ENCODE peak calls at places on chromosomes 6 and 20, in nine cellular contexts. One of them, this sample, is unnamed.

GRCh38 chr6:36616888-36617521 is 22.8 kb downstream of the SRSF3 start:
- DNase-seq in NCI-H1694 treated with DMSO at 0.1 percent for 48 hours: peak
- DNase-seq in naive thymus-derived CD4-positive, alpha-beta T cell: no peak
- DNase-seq in GM13977: no peak
- DNase-seq in activated T-helper 9 cell treated with anti-CD3 and anti-CD28 coated beads, Interleukin-2, amount 50 U/mL, for 16 hours: no peak
- DNase-seq in stimulated activated CD4-positive, alpha-beta T cell treated with anti-CD3 and anti-CD28 coated beads, Interleukin-1b, Interleukin-23, amount 100 ng/mL, for 24 hours: no peak
- DNase-seq in smooth muscle cell of the brain vasculature: no peak
- DNase-seq in heart right ventricle: no peak
- DNase-seq in NCI-H1436 treated with DMSO at 0.1 percent for 48 hours: no peak
- DNase-seq in this sample: peak

GRCh38 chr20:63055575-63056235 is 48.9 kb upstream of the BHLHE23 start:
- DNase-seq in activated T-helper 9 cell treated with anti-CD3 and anti-CD28 coated beads, Interleukin-2, amount 50 U/mL, for 16 hours: no peak
- DNase-seq in NCI-H1694 treated with DMSO at 0.1 percent for 48 hours: no peak
- DNase-seq in heart right ventricle: no peak
- DNase-seq in NCI-H1436 treated with DMSO at 0.1 percent for 48 hours: no peak
- DNase-seq in GM13977: no peak
- DNase-seq in smooth muscle cell of the brain vasculature: no peak
- DNase-seq in stimulated activated CD4-positive, alpha-beta T cell treated with anti-CD3 and anti-CD28 coated beads, Interleukin-1b, Interleukin-23, amount 100 ng/mL, for 24 hours: no peak
- DNase-seq in naive thymus-derived CD4-positive, alpha-beta T cell: no peak
- DNase-seq in this sample: peak

GRCh38 chr20:4161447-4162251 is 146.3 kb upstream of the RNF24 start:
- DNase-seq in heart right ventricle: no peak
- DNase-seq in smooth muscle cell of the brain vasculature: no peak
- DNase-seq in naive thymus-derived CD4-positive, alpha-beta T cell: no peak
- DNase-seq in GM13977: no peak
- DNase-seq in activated T-helper 9 cell treated with anti-CD3 and anti-CD28 coated beads, Interleukin-2, amount 50 U/mL, for 16 hours: no peak
- DNase-seq in stimulated activated CD4-positive, alpha-beta T cell treated with anti-CD3 and anti-CD28 coated beads, Interleukin-1b, Interleukin-23, amount 100 ng/mL, for 24 hours: no peak
- DNase-seq in NCI-H1436 treated with DMSO at 0.1 percent for 48 hours: no peak
- DNase-seq in NCI-H1694 treated with DMSO at 0.1 percent for 48 hours: no peak
- DNase-seq in this sample: no peak

GRCh38 chr6:170439366-170440351 is 113.4 kb downstream of the PSMB1 start:
- DNase-seq in NCI-H1694 treated with DMSO at 0.1 percent for 48 hours: no peak
- DNase-seq in stimulated activated CD4-positive, alpha-beta T cell treated with anti-CD3 and anti-CD28 coated beads, Interleukin-1b, Interleukin-23, amount 100 ng/mL, for 24 hours: no peak
- DNase-seq in heart right ventricle: no peak
- DNase-seq in smooth muscle cell of the brain vasculature: no peak
- DNase-seq in activated T-helper 9 cell treated with anti-CD3 and anti-CD28 coated beads, Interleukin-2, amount 50 U/mL, for 16 hours: no peak
- DNase-seq in naive thymus-derived CD4-positive, alpha-beta T cell: no peak
- DNase-seq in NCI-H1436 treated with DMSO at 0.1 percent for 48 hours: no peak
- DNase-seq in GM13977: no peak
- DNase-seq in this sample: no peak

GRCh38 chr6:158185729-158186456 is 17.7 kb downstream of the GTF2H5 start:
- DNase-seq in GM13977: no peak
- DNase-seq in smooth muscle cell of the brain vasculature: no peak
- DNase-seq in stimulated activated CD4-positive, alpha-beta T cell treated with anti-CD3 and anti-CD28 coated beads, Interleukin-1b, Interleukin-23, amount 100 ng/mL, for 24 hours: no peak
- DNase-seq in naive thymus-derived CD4-positive, alpha-beta T cell: no peak
- DNase-seq in NCI-H1694 treated with DMSO at 0.1 percent for 48 hours: no peak
- DNase-seq in activated T-helper 9 cell treated with anti-CD3 and anti-CD28 coated beads, Interleukin-2, amount 50 U/mL, for 16 hours: no peak
- DNase-seq in heart right ventricle: no peak
- DNase-seq in NCI-H1436 treated with DMSO at 0.1 percent for 48 hours: no peak
- DNase-seq in this sample: no peak

GRCh38 chr6:137145421-137145820 is 28.0 kb downstream of the IL22RA2 start:
- DNase-seq in NCI-H1436 treated with DMSO at 0.1 percent for 48 hours: no peak
- DNase-seq in naive thymus-derived CD4-positive, alpha-beta T cell: no peak
- DNase-seq in smooth muscle cell of the brain vasculature: no peak
- DNase-seq in NCI-H1694 treated with DMSO at 0.1 percent for 48 hours: no peak
- DNase-seq in GM13977: no peak
- DNase-seq in stimulated activated CD4-positive, alpha-beta T cell treated with anti-CD3 and anti-CD28 coated beads, Interleukin-1b, Interleukin-23, amount 100 ng/mL, for 24 hours: no peak
- DNase-seq in heart right ventricle: no peak
- DNase-seq in activated T-helper 9 cell treated with anti-CD3 and anti-CD28 coated beads, Interleukin-2, amount 50 U/mL, for 16 hours: no peak
- DNase-seq in this sample: no peak

GRCh38 chr6:142331075-142331551 is 29.3 kb downstream of the ADGRG6 start:
- DNase-seq in activated T-helper 9 cell treated with anti-CD3 and anti-CD28 coated beads, Interleukin-2, amount 50 U/mL, for 16 hours: no peak
- DNase-seq in NCI-H1694 treated with DMSO at 0.1 percent for 48 hours: no peak
- DNase-seq in smooth muscle cell of the brain vasculature: no peak
- DNase-seq in NCI-H1436 treated with DMSO at 0.1 percent for 48 hours: no peak
- DNase-seq in naive thymus-derived CD4-positive, alpha-beta T cell: peak
- DNase-seq in GM13977: no peak
- DNase-seq in stimulated activated CD4-positive, alpha-beta T cell treated with anti-CD3 and anti-CD28 coated beads, Interleukin-1b, Interleukin-23, amount 100 ng/mL, for 24 hours: no peak
- DNase-seq in heart right ventricle: no peak
- DNase-seq in this sample: no peak

GRCh38 chr20:44761423-44761822 is 15.8 kb downstream of the KCNK15 start:
- DNase-seq in GM13977: no peak
- DNase-seq in smooth muscle cell of the brain vasculature: no peak
- DNase-seq in NCI-H1436 treated with DMSO at 0.1 percent for 48 hours: no peak
- DNase-seq in stimulated activated CD4-positive, alpha-beta T cell treated with anti-CD3 and anti-CD28 coated beads, Interleukin-1b, Interleukin-23, amount 100 ng/mL, for 24 hours: no peak
- DNase-seq in naive thymus-derived CD4-positive, alpha-beta T cell: no peak
- DNase-seq in heart right ventricle: no peak
- DNase-seq in NCI-H1694 treated with DMSO at 0.1 percent for 48 hours: no peak
- DNase-seq in activated T-helper 9 cell treated with anti-CD3 and anti-CD28 coated beads, Interleukin-2, amount 50 U/mL, for 16 hours: no peak
- DNase-seq in this sample: no peak

GRCh38 chr20:31663838-31664695 is 26.4 kb downstream of the COX4I2 start:
- DNase-seq in activated T-helper 9 cell treated with anti-CD3 and anti-CD28 coated beads, Interleukin-2, amount 50 U/mL, for 16 hours: no peak
- DNase-seq in smooth muscle cell of the brain vasculature: no peak
- DNase-seq in naive thymus-derived CD4-positive, alpha-beta T cell: no peak
- DNase-seq in stimulated activated CD4-positive, alpha-beta T cell treated with anti-CD3 and anti-CD28 coated beads, Interleukin-1b, Interleukin-23, amount 100 ng/mL, for 24 hours: no peak
- DNase-seq in NCI-H1436 treated with DMSO at 0.1 percent for 48 hours: no peak
- DNase-seq in NCI-H1694 treated with DMSO at 0.1 percent for 48 hours: no peak
- DNase-seq in heart right ventricle: no peak
- DNase-seq in GM13977: no peak
- DNase-seq in this sample: no peak

GRCh38 chr20:36408219-36408618 is 102.1 kb downstream of the DLGAP4 start:
- DNase-seq in NCI-H1694 treated with DMSO at 0.1 percent for 48 hours: no peak
- DNase-seq in NCI-H1436 treated with DMSO at 0.1 percent for 48 hours: no peak
- DNase-seq in stimulated activated CD4-positive, alpha-beta T cell treated with anti-CD3 and anti-CD28 coated beads, Interleukin-1b, Interleukin-23, amount 100 ng/mL, for 24 hours: no peak
- DNase-seq in naive thymus-derived CD4-positive, alpha-beta T cell: no peak
- DNase-seq in heart right ventricle: no peak
- DNase-seq in smooth muscle cell of the brain vasculature: no peak
- DNase-seq in GM13977: no peak
- DNase-seq in activated T-helper 9 cell treated with anti-CD3 and anti-CD28 coated beads, Interleukin-2, amount 50 U/mL, for 16 hours: no peak
- DNase-seq in this sample: no peak

GRCh38 chr20:9409352-9409751 is 105.0 kb upstream of the LAMP5 start:
- DNase-seq in smooth muscle cell of the brain vasculature: no peak
- DNase-seq in NCI-H1436 treated with DMSO at 0.1 percent for 48 hours: no peak
- DNase-seq in GM13977: no peak
- DNase-seq in heart right ventricle: no peak
- DNase-seq in naive thymus-derived CD4-positive, alpha-beta T cell: no peak
- DNase-seq in activated T-helper 9 cell treated with anti-CD3 and anti-CD28 coated beads, Interleukin-2, amount 50 U/mL, for 16 hours: no peak
- DNase-seq in NCI-H1694 treated with DMSO at 0.1 percent for 48 hours: no peak
- DNase-seq in stimulated activated CD4-positive, alpha-beta T cell treated with anti-CD3 and anti-CD28 coated beads, Interleukin-1b, Interleukin-23, amount 100 ng/mL, for 24 hours: no peak
- DNase-seq in this sample: no peak

GRCh38 chr6:39317256-39317655 is 3.0 kb upstream of the KCNK17 start:
- DNase-seq in activated T-helper 9 cell treated with anti-CD3 and anti-CD28 coated beads, Interleukin-2, amount 50 U/mL, for 16 hours: no peak
- DNase-seq in NCI-H1436 treated with DMSO at 0.1 percent for 48 hours: no peak
- DNase-seq in heart right ventricle: no peak
- DNase-seq in stimulated activated CD4-positive, alpha-beta T cell treated with anti-CD3 and anti-CD28 coated beads, Interleukin-1b, Interleukin-23, amount 100 ng/mL, for 24 hours: no peak
- DNase-seq in smooth muscle cell of the brain vasculature: no peak
- DNase-seq in NCI-H1694 treated with DMSO at 0.1 percent for 48 hours: no peak
- DNase-seq in naive thymus-derived CD4-positive, alpha-beta T cell: no peak
- DNase-seq in GM13977: no peak
- DNase-seq in this sample: no peak

GRCh38 chr6:46651766-46652165 is 852 bp downstream of the CYP39A1 start:
- DNase-seq in NCI-H1436 treated with DMSO at 0.1 percent for 48 hours: no peak
- DNase-seq in smooth muscle cell of the brain vasculature: no peak
- DNase-seq in naive thymus-derived CD4-positive, alpha-beta T cell: no peak
- DNase-seq in NCI-H1694 treated with DMSO at 0.1 percent for 48 hours: no peak
- DNase-seq in activated T-helper 9 cell treated with anti-CD3 and anti-CD28 coated beads, Interleukin-2, amount 50 U/mL, for 16 hours: no peak
- DNase-seq in GM13977: no peak
- DNase-seq in stimulated activated CD4-positive, alpha-beta T cell treated with anti-CD3 and anti-CD28 coated beads, Interleukin-1b, Interleukin-23, amount 100 ng/mL, for 24 hours: no peak
- DNase-seq in heart right ventricle: no peak
- DNase-seq in this sample: no peak

GRCh38 chr6:157954150-157955117 is 27.2 kb upstream of the SYNJ2 start:
- DNase-seq in heart right ventricle: no peak
- DNase-seq in activated T-helper 9 cell treated with anti-CD3 and anti-CD28 coated beads, Interleukin-2, amount 50 U/mL, for 16 hours: no peak
- DNase-seq in NCI-H1436 treated with DMSO at 0.1 percent for 48 hours: no peak
- DNase-seq in smooth muscle cell of the brain vasculature: no peak
- DNase-seq in naive thymus-derived CD4-positive, alpha-beta T cell: no peak
- DNase-seq in GM13977: no peak
- DNase-seq in NCI-H1694 treated with DMSO at 0.1 percent for 48 hours: no peak
- DNase-seq in stimulated activated CD4-positive, alpha-beta T cell treated with anti-CD3 and anti-CD28 coated beads, Interleukin-1b, Interleukin-23, amount 100 ng/mL, for 24 hours: no peak
- DNase-seq in this sample: no peak

GRCh38 chr6:105879902-105880547 is 206.1 kb upstream of the PRDM1 start:
- DNase-seq in NCI-H1694 treated with DMSO at 0.1 percent for 48 hours: no peak
- DNase-seq in smooth muscle cell of the brain vasculature: no peak
- DNase-seq in activated T-helper 9 cell treated with anti-CD3 and anti-CD28 coated beads, Interleukin-2, amount 50 U/mL, for 16 hours: no peak
- DNase-seq in GM13977: no peak
- DNase-seq in NCI-H1436 treated with DMSO at 0.1 percent for 48 hours: no peak
- DNase-seq in heart right ventricle: no peak
- DNase-seq in naive thymus-derived CD4-positive, alpha-beta T cell: no peak
- DNase-seq in stimulated activated CD4-positive, alpha-beta T cell treated with anti-CD3 and anti-CD28 coated beads, Interleukin-1b, Interleukin-23, amount 100 ng/mL, for 24 hours: no peak
- DNase-seq in this sample: no peak

GRCh38 chr20:63896136-63896890 is 1.4 kb downstream of the DNAJC5 start:
- DNase-seq in NCI-H1694 treated with DMSO at 0.1 percent for 48 hours: no peak
- DNase-seq in naive thymus-derived CD4-positive, alpha-beta T cell: no peak
- DNase-seq in activated T-helper 9 cell treated with anti-CD3 and anti-CD28 coated beads, Interleukin-2, amount 50 U/mL, for 16 hours: peak
- DNase-seq in GM13977: peak
- DNase-seq in NCI-H1436 treated with DMSO at 0.1 percent for 48 hours: no peak
- DNase-seq in heart right ventricle: peak
- DNase-seq in smooth muscle cell of the brain vasculature: no peak
- DNase-seq in stimulated activated CD4-positive, alpha-beta T cell treated with anti-CD3 and anti-CD28 coated beads, Interleukin-1b, Interleukin-23, amount 100 ng/mL, for 24 hours: no peak
- DNase-seq in this sample: peak

GRCh38 chr6:45586216-45587171 is 208.8 kb upstream of the SUPT3H start:
- DNase-seq in stimulated activated CD4-positive, alpha-beta T cell treated with anti-CD3 and anti-CD28 coated beads, Interleukin-1b, Interleukin-23, amount 100 ng/mL, for 24 hours: no peak
- DNase-seq in heart right ventricle: no peak
- DNase-seq in NCI-H1436 treated with DMSO at 0.1 percent for 48 hours: no peak
- DNase-seq in GM13977: no peak
- DNase-seq in activated T-helper 9 cell treated with anti-CD3 and anti-CD28 coated beads, Interleukin-2, amount 50 U/mL, for 16 hours: peak
- DNase-seq in smooth muscle cell of the brain vasculature: no peak
- DNase-seq in naive thymus-derived CD4-positive, alpha-beta T cell: peak
- DNase-seq in NCI-H1694 treated with DMSO at 0.1 percent for 48 hours: no peak
- DNase-seq in this sample: no peak

GRCh38 chr20:36569847-36570429 is 3.5 kb upstream of the TGIF2 start:
- DNase-seq in NCI-H1436 treated with DMSO at 0.1 percent for 48 hours: no peak
- DNase-seq in activated T-helper 9 cell treated with anti-CD3 and anti-CD28 coated beads, Interleukin-2, amount 50 U/mL, for 16 hours: no peak
- DNase-seq in stimulated activated CD4-positive, alpha-beta T cell treated with anti-CD3 and anti-CD28 coated beads, Interleukin-1b, Interleukin-23, amount 100 ng/mL, for 24 hours: no peak
- DNase-seq in NCI-H1694 treated with DMSO at 0.1 percent for 48 hours: no peak
- DNase-seq in smooth muscle cell of the brain vasculature: no peak
- DNase-seq in GM13977: no peak
- DNase-seq in naive thymus-derived CD4-positive, alpha-beta T cell: no peak
- DNase-seq in heart right ventricle: no peak
- DNase-seq in this sample: no peak

GRCh38 chr6:156111913-156112312 is 656.3 kb upstream of the NOX3 start:
- DNase-seq in heart right ventricle: no peak
- DNase-seq in smooth muscle cell of the brain vasculature: no peak
- DNase-seq in NCI-H1436 treated with DMSO at 0.1 percent for 48 hours: no peak
- DNase-seq in GM13977: no peak
- DNase-seq in activated T-helper 9 cell treated with anti-CD3 and anti-CD28 coated beads, Interleukin-2, amount 50 U/mL, for 16 hours: no peak
- DNase-seq in stimulated activated CD4-positive, alpha-beta T cell treated with anti-CD3 and anti-CD28 coated beads, Interleukin-1b, Interleukin-23, amount 100 ng/mL, for 24 hours: no peak
- DNase-seq in NCI-H1694 treated with DMSO at 0.1 percent for 48 hours: peak
- DNase-seq in naive thymus-derived CD4-positive, alpha-beta T cell: no peak
- DNase-seq in this sample: peak

GRCh38 chr6:71675386-71675785 is 211.0 kb upstream of the RIMS1 start:
- DNase-seq in stimulated activated CD4-positive, alpha-beta T cell treated with anti-CD3 and anti-CD28 coated beads, Interleukin-1b, Interleukin-23, amount 100 ng/mL, for 24 hours: no peak
- DNase-seq in smooth muscle cell of the brain vasculature: no peak
- DNase-seq in activated T-helper 9 cell treated with anti-CD3 and anti-CD28 coated beads, Interleukin-2, amount 50 U/mL, for 16 hours: no peak
- DNase-seq in GM13977: no peak
- DNase-seq in NCI-H1436 treated with DMSO at 0.1 percent for 48 hours: no peak
- DNase-seq in naive thymus-derived CD4-positive, alpha-beta T cell: no peak
- DNase-seq in NCI-H1694 treated with DMSO at 0.1 percent for 48 hours: no peak
- DNase-seq in heart right ventricle: no peak
- DNase-seq in this sample: no peak

GRCh38 chr20:35329435-35330139 is 37.4 kb upstream of the FAM83C start:
- DNase-seq in stimulated activated CD4-positive, alpha-beta T cell treated with anti-CD3 and anti-CD28 coated beads, Interleukin-1b, Interleukin-23, amount 100 ng/mL, for 24 hours: no peak
- DNase-seq in NCI-H1436 treated with DMSO at 0.1 percent for 48 hours: no peak
- DNase-seq in smooth muscle cell of the brain vasculature: no peak
- DNase-seq in naive thymus-derived CD4-positive, alpha-beta T cell: peak
- DNase-seq in activated T-helper 9 cell treated with anti-CD3 and anti-CD28 coated beads, Interleukin-2, amount 50 U/mL, for 16 hours: peak
- DNase-seq in NCI-H1694 treated with DMSO at 0.1 percent for 48 hours: peak
- DNase-seq in heart right ventricle: no peak
- DNase-seq in GM13977: peak
- DNase-seq in this sample: no peak

GRCh38 chr20:13231031-13231752 is 10.1 kb downstream of the ISM1 start:
- DNase-seq in heart right ventricle: no peak
- DNase-seq in NCI-H1436 treated with DMSO at 0.1 percent for 48 hours: no peak
- DNase-seq in activated T-helper 9 cell treated with anti-CD3 and anti-CD28 coated beads, Interleukin-2, amount 50 U/mL, for 16 hours: no peak
- DNase-seq in NCI-H1694 treated with DMSO at 0.1 percent for 48 hours: no peak
- DNase-seq in GM13977: no peak
- DNase-seq in stimulated activated CD4-positive, alpha-beta T cell treated with anti-CD3 and anti-CD28 coated beads, Interleukin-1b, Interleukin-23, amount 100 ng/mL, for 24 hours: no peak
- DNase-seq in smooth muscle cell of the brain vasculature: peak
- DNase-seq in naive thymus-derived CD4-positive, alpha-beta T cell: peak
- DNase-seq in this sample: no peak

GRCh38 chr6:11434565-11435326 is 102.8 kb upstream of the TMEM170B start:
- DNase-seq in naive thymus-derived CD4-positive, alpha-beta T cell: no peak
- DNase-seq in NCI-H1436 treated with DMSO at 0.1 percent for 48 hours: no peak
- DNase-seq in smooth muscle cell of the brain vasculature: no peak
- DNase-seq in activated T-helper 9 cell treated with anti-CD3 and anti-CD28 coated beads, Interleukin-2, amount 50 U/mL, for 16 hours: no peak
- DNase-seq in stimulated activated CD4-positive, alpha-beta T cell treated with anti-CD3 and anti-CD28 coated beads, Interleukin-1b, Interleukin-23, amount 100 ng/mL, for 24 hours: no peak
- DNase-seq in heart right ventricle: no peak
- DNase-seq in NCI-H1694 treated with DMSO at 0.1 percent for 48 hours: no peak
- DNase-seq in GM13977: no peak
- DNase-seq in this sample: no peak

GRCh38 chr6:85364354-85364753 is 85.5 kb upstream of the NT5E start:
- DNase-seq in naive thymus-derived CD4-positive, alpha-beta T cell: no peak
- DNase-seq in activated T-helper 9 cell treated with anti-CD3 and anti-CD28 coated beads, Interleukin-2, amount 50 U/mL, for 16 hours: no peak
- DNase-seq in heart right ventricle: no peak
- DNase-seq in NCI-H1694 treated with DMSO at 0.1 percent for 48 hours: no peak
- DNase-seq in stimulated activated CD4-positive, alpha-beta T cell treated with anti-CD3 and anti-CD28 coated beads, Interleukin-1b, Interleukin-23, amount 100 ng/mL, for 24 hours: no peak
- DNase-seq in smooth muscle cell of the brain vasculature: no peak
- DNase-seq in GM13977: no peak
- DNase-seq in NCI-H1436 treated with DMSO at 0.1 percent for 48 hours: no peak
- DNase-seq in this sample: no peak

GRCh38 chr6:28254340-28254618 is 2.2 kb upstream of the ZKSCAN4 start:
- DNase-seq in naive thymus-derived CD4-positive, alpha-beta T cell: no peak
- DNase-seq in stimulated activated CD4-positive, alpha-beta T cell treated with anti-CD3 and anti-CD28 coated beads, Interleukin-1b, Interleukin-23, amount 100 ng/mL, for 24 hours: no peak
- DNase-seq in activated T-helper 9 cell treated with anti-CD3 and anti-CD28 coated beads, Interleukin-2, amount 50 U/mL, for 16 hours: no peak
- DNase-seq in GM13977: no peak
- DNase-seq in smooth muscle cell of the brain vasculature: no peak
- DNase-seq in NCI-H1694 treated with DMSO at 0.1 percent for 48 hours: no peak
- DNase-seq in NCI-H1436 treated with DMSO at 0.1 percent for 48 hours: no peak
- DNase-seq in heart right ventricle: no peak
- DNase-seq in this sample: no peak

GRCh38 chr6:121780325-121781313 is 345.2 kb downstream of the GJA1 start:
- DNase-seq in naive thymus-derived CD4-positive, alpha-beta T cell: no peak
- DNase-seq in GM13977: no peak
- DNase-seq in smooth muscle cell of the brain vasculature: no peak
- DNase-seq in activated T-helper 9 cell treated with anti-CD3 and anti-CD28 coated beads, Interleukin-2, amount 50 U/mL, for 16 hours: no peak
- DNase-seq in stimulated activated CD4-positive, alpha-beta T cell treated with anti-CD3 and anti-CD28 coated beads, Interleukin-1b, Interleukin-23, amount 100 ng/mL, for 24 hours: no peak
- DNase-seq in heart right ventricle: peak
- DNase-seq in NCI-H1436 treated with DMSO at 0.1 percent for 48 hours: no peak
- DNase-seq in NCI-H1694 treated with DMSO at 0.1 percent for 48 hours: no peak
- DNase-seq in this sample: peak

GRCh38 chr6:25311251-25311910 is 32.2 kb downstream of the CARMIL1 start:
- DNase-seq in activated T-helper 9 cell treated with anti-CD3 and anti-CD28 coated beads, Interleukin-2, amount 50 U/mL, for 16 hours: no peak
- DNase-seq in NCI-H1694 treated with DMSO at 0.1 percent for 48 hours: no peak
- DNase-seq in NCI-H1436 treated with DMSO at 0.1 percent for 48 hours: no peak
- DNase-seq in stimulated activated CD4-positive, alpha-beta T cell treated with anti-CD3 and anti-CD28 coated beads, Interleukin-1b, Interleukin-23, amount 100 ng/mL, for 24 hours: no peak
- DNase-seq in heart right ventricle: no peak
- DNase-seq in smooth muscle cell of the brain vasculature: no peak
- DNase-seq in GM13977: no peak
- DNase-seq in naive thymus-derived CD4-positive, alpha-beta T cell: no peak
- DNase-seq in this sample: no peak

GRCh38 chr20:23753589-23753988 is 2.9 kb upstream of the CST1 start:
- DNase-seq in NCI-H1436 treated with DMSO at 0.1 percent for 48 hours: no peak
- DNase-seq in GM13977: no peak
- DNase-seq in activated T-helper 9 cell treated with anti-CD3 and anti-CD28 coated beads, Interleukin-2, amount 50 U/mL, for 16 hours: no peak
- DNase-seq in smooth muscle cell of the brain vasculature: no peak
- DNase-seq in NCI-H1694 treated with DMSO at 0.1 percent for 48 hours: no peak
- DNase-seq in heart right ventricle: no peak
- DNase-seq in naive thymus-derived CD4-positive, alpha-beta T cell: no peak
- DNase-seq in stimulated activated CD4-positive, alpha-beta T cell treated with anti-CD3 and anti-CD28 coated beads, Interleukin-1b, Interleukin-23, amount 100 ng/mL, for 24 hours: no peak
- DNase-seq in this sample: no peak

GRCh38 chr20:37407573-37408002 is 61.6 kb downstream of the SRC start:
- DNase-seq in GM13977: no peak
- DNase-seq in stimulated activated CD4-positive, alpha-beta T cell treated with anti-CD3 and anti-CD28 coated beads, Interleukin-1b, Interleukin-23, amount 100 ng/mL, for 24 hours: no peak
- DNase-seq in activated T-helper 9 cell treated with anti-CD3 and anti-CD28 coated beads, Interleukin-2, amount 50 U/mL, for 16 hours: no peak
- DNase-seq in NCI-H1694 treated with DMSO at 0.1 percent for 48 hours: no peak
- DNase-seq in smooth muscle cell of the brain vasculature: no peak
- DNase-seq in NCI-H1436 treated with DMSO at 0.1 percent for 48 hours: no peak
- DNase-seq in naive thymus-derived CD4-positive, alpha-beta T cell: no peak
- DNase-seq in heart right ventricle: peak
- DNase-seq in this sample: peak

GRCh38 chr6:158002951-158003853 is 21.5 kb downstream of the SYNJ2 start:
- DNase-seq in NCI-H1436 treated with DMSO at 0.1 percent for 48 hours: no peak
- DNase-seq in activated T-helper 9 cell treated with anti-CD3 and anti-CD28 coated beads, Interleukin-2, amount 50 U/mL, for 16 hours: no peak
- DNase-seq in GM13977: no peak
- DNase-seq in NCI-H1694 treated with DMSO at 0.1 percent for 48 hours: no peak
- DNase-seq in heart right ventricle: peak
- DNase-seq in smooth muscle cell of the brain vasculature: no peak
- DNase-seq in naive thymus-derived CD4-positive, alpha-beta T cell: no peak
- DNase-seq in stimulated activated CD4-positive, alpha-beta T cell treated with anti-CD3 and anti-CD28 coated beads, Interleukin-1b, Interleukin-23, amount 100 ng/mL, for 24 hours: no peak
- DNase-seq in this sample: peak

GRCh38 chr6:162190936-162191335 is 536.6 kb downstream of the PRKN start:
- DNase-seq in NCI-H1694 treated with DMSO at 0.1 percent for 48 hours: no peak
- DNase-seq in activated T-helper 9 cell treated with anti-CD3 and anti-CD28 coated beads, Interleukin-2, amount 50 U/mL, for 16 hours: no peak
- DNase-seq in stimulated activated CD4-positive, alpha-beta T cell treated with anti-CD3 and anti-CD28 coated beads, Interleukin-1b, Interleukin-23, amount 100 ng/mL, for 24 hours: no peak
- DNase-seq in heart right ventricle: no peak
- DNase-seq in naive thymus-derived CD4-positive, alpha-beta T cell: no peak
- DNase-seq in smooth muscle cell of the brain vasculature: no peak
- DNase-seq in GM13977: no peak
- DNase-seq in NCI-H1436 treated with DMSO at 0.1 percent for 48 hours: no peak
- DNase-seq in this sample: no peak

This sample was measured in ovary.